ENCODE peak calls at places on chromosomes 4 and X, in eight cellular contexts. F, B, R, X, C, K, Y and L are unnamed samples.

GRCh38 chrX:153161952-153162351 is 17.1 kb upstream of the MAGEA1 start:
- DNase-seq in K (no peak), B (no peak), Y (no peak), R (no peak), X (no peak), C (no peak), F (no peak), L (no peak)

GRCh38 chrX:13250831-13251612 is 68.8 kb downstream of the ATXN3L start:
- DNase-seq in R (no peak), C (no peak), X (no peak), F (no peak), B (no peak), K (no peak), Y (no peak), L (no peak)

GRCh38 chr4:168562021-168562691 is 65.3 kb downstream of the PALLD start:
- DNase-seq in X (no peak), Y (no peak), K (no peak), B (no peak), C (no peak), R (no peak), F (no peak), L (no peak)

GRCh38 chrX:119062750-119063374 is 9.9 kb upstream of the CT47C1 start:
- DNase-seq in Y (no peak), C (no peak), B (no peak), F (no peak), K (no peak), R (no peak), X (no peak), L (no peak)

GRCh38 chr4:137711502-137711901 is 179.2 kb upstream of the PCDH18 start:
- DNase-seq in C (no peak), B (no peak), F (no peak), X (no peak), Y (no peak), K (no peak), R (no peak), L (no peak)

GRCh38 chr4:12084690-12085089 is 656.0 kb upstream of the HS3ST1 start:
- DNase-seq in C (no peak), K (no peak), X (no peak), R (no peak), B (no peak), Y (no peak), F (no peak), L (no peak)

GRCh38 chrX:111492085-111492484 is 19.4 kb upstream of the SERTM2 start:
- DNase-seq in B (no peak), Y (no peak), C (no peak), F (no peak), R (no peak), K (no peak), X (no peak), L (no peak)

GRCh38 chr4:150305995-150306394 is 227.8 kb downstream of the DCLK2 start:
- DNase-seq in K (no peak), X (no peak), C (no peak), R (no peak), Y (no peak), B (no peak), F (no peak), L (no peak)

GRCh38 chrX:151984891-151985290 is 10.4 kb upstream of the GABRE start:
- DNase-seq in X (no peak), K (no peak), R (no peak), Y (no peak), C (no peak), F (no peak), B (no peak), L (no peak)

GRCh38 chr4:145299380-145300076 is 119.1 kb upstream of the OTUD4 start:
- DNase-seq in F (peak), K (no peak), Y (no peak), C (peak), R (no peak), B (no peak), X (no peak), L (no peak)